ENCODE peak calls at places on chromosomes 6 and 20, in six cellular contexts. C is tibial artery, M is heart left ventricle, L is small intestine, N is endodermal cell, K is Peyer's patch. G is an unnamed sample.

GRCh38 chr6:143060806-143061596 is at the start of gene AIG1:
- DNase-seq in C (peak; percentile 61), M (no peak), L (no peak), N (peak; percentile 87), K (peak; percentile 88), G (peak; percentile 87)

GRCh38 chr6:129353067-129353466 is 356.9 kb downstream of the ARHGAP18 start:
- DNase-seq in C (no peak), M (peak; percentile 71), L (peak; percentile 23), N (no peak), K (peak; percentile 54), G (no peak)

GRCh38 chr6:593907-594212 is 63.0 kb downstream of the HUS1B start:
- DNase-seq in C (no peak), M (no peak), L (no peak), N (peak; percentile 88), K (no peak), G (no peak)

GRCh38 chr20:965956-966355 is 36.2 kb downstream of the RSPO4 start:
- DNase-seq in C (no peak), M (no peak), L (no peak), N (no peak), K (no peak), G (no peak)

GRCh38 chr6:45946352-45946751 is 69.3 kb downstream of the CLIC5 start:
- DNase-seq in C (peak; percentile 32), M (peak; percentile 69), L (no peak), N (peak; percentile 81), K (no peak), G (no peak)

GRCh38 chr20:13322621-13323020 is 101.5 kb downstream of the ISM1 start:
- DNase-seq in C (no peak), M (no peak), L (no peak), N (peak; percentile 84), K (no peak), G (no peak)

GRCh38 chr6:105909084-105909483 is 177.1 kb upstream of the PRDM1 start:
- DNase-seq in C (peak; percentile 49), M (peak; percentile 36), L (no peak), N (no peak), K (no peak), G (no peak)

GRCh38 chr6:47651505-47651944 is 46.9 kb upstream of the ADGRF4 start:
- DNase-seq in C (no peak), M (no peak), L (no peak), N (no peak), K (no peak), G (no peak)

GRCh38 chr20:23244207-23244915 is 106.2 kb upstream of the NXT1 start:
- DNase-seq in C (no peak), M (no peak), L (no peak), N (no peak), K (no peak), G (peak; percentile 42)

GRCh38 chr20:6034134-6034969 is 19.5 kb downstream of the LRRN4 start:
- DNase-seq in C (no peak), M (no peak), L (no peak), N (no peak), K (no peak), G (no peak)

GRCh38 chr20:45518282-45518681 is 2.9 kb upstream of the SPINT3 start:
- DNase-seq in C (no peak), M (no peak), L (peak; percentile 44), N (no peak), K (no peak), G (no peak)

GRCh38 chr6:75317503-75318206 is 33.1 kb upstream of the TMEM30A start:
- DNase-seq in C (no peak), M (no peak), L (no peak), N (peak; percentile 55), K (no peak), G (no peak)

GRCh38 chr6:38432479-38432878 is 207.2 kb downstream of the BTBD9 start:
- DNase-seq in C (no peak), M (no peak), L (no peak), N (no peak), K (no peak), G (no peak)

GRCh38 chr6:132931937-132932336 is 117.6 kb downstream of the RPS12 start:
- DNase-seq in C (no peak), M (no peak), L (no peak), N (no peak), K (no peak), G (peak; percentile 25)

GRCh38 chr6:112475083-112475482 is 128.0 kb downstream of the RFPL4B start:
- DNase-seq in C (no peak), M (no peak), L (no peak), N (no peak), K (no peak), G (no peak)

GRCh38 chr6:56445818-56446217 is 196.9 kb downstream of the DST start:
- DNase-seq in C (no peak), M (no peak), L (no peak), N (no peak), K (no peak), G (no peak)

GRCh38 chr6:56448056-56448455 is 194.6 kb downstream of the DST start:
- DNase-seq in C (no peak), M (no peak), L (no peak), N (no peak), K (no peak), G (no peak)

GRCh38 chr6:56444855-56445254 is 197.5 kb upstream of the COL21A1 start:
- DNase-seq in C (no peak), M (no peak), L (no peak), N (no peak), K (no peak), G (no peak)

GRCh38 chr6:56450882-56451739 is 191.6 kb downstream of the DST start:
- DNase-seq in C (peak; percentile 52), M (peak; percentile 83), L (no peak), N (no peak), K (no peak), G (peak; percentile 79)

DNA sequence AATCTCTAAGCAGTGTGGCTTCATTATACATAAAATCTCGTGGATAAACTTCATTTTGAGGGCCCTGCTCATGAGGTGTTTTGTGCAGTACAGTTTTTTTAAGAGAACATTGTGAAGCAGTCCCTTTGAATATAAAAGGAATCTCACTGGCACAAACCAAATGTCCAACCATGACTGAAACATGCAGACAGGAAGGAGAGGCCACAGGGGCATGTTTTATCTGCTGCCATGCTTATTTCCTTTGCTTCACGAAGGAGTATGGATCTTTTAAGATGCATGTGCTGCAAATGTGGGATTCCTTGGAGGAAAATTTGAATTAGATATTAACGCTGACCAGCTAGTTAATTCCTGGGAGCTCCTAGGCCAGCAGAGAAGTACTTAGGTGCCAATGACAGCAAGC is 192.3 kb downstream of the DST start:
- DNase-seq in C (no peak), M (no peak), L (no peak), N (no peak), K (no peak), G (no peak)
- H3K27ac ChIP-seq in C (peak overlapping the region; percentile 39), M (peak overlapping the region; percentile 72), L (no peak overlapping the region), N (no peak overlapping the region), K (no peak overlapping the region), G (peak overlapping the region; percentile 77)

GRCh38 chr6:24780206-24780605 is 5.5 kb downstream of the GMNN start:
- DNase-seq in C (no peak), M (no peak), L (no peak), N (no peak), K (no peak), G (no peak)
- H3K36me3 ChIP-seq in C (peaks cover 30% of the 10 kb centered on the region), M (peaks cover 22% of the 10 kb centered on the region), L (peaks cover 2% of the 10 kb centered on the region), N (peaks cover 61% of the 10 kb centered on the region), K (no peaks in the 10 kb centered on the region), G (no peaks in the 10 kb centered on the region)

GRCh38 chr6:33768644-33769120 is 20.2 kb downstream of the LEMD2 start:
- DNase-seq in C (peak; percentile 83), M (peak; percentile 80), L (peak; percentile 78), N (peak; percentile 96), K (peak; percentile 86), G (peak; percentile 83)
- H3K27ac ChIP-seq in C (no peak overlapping the region), M (no peak overlapping the region), L (no peak overlapping the region), N (no peak overlapping the region), K (no peak overlapping the region), G (no peak overlapping the region)

DNA sequence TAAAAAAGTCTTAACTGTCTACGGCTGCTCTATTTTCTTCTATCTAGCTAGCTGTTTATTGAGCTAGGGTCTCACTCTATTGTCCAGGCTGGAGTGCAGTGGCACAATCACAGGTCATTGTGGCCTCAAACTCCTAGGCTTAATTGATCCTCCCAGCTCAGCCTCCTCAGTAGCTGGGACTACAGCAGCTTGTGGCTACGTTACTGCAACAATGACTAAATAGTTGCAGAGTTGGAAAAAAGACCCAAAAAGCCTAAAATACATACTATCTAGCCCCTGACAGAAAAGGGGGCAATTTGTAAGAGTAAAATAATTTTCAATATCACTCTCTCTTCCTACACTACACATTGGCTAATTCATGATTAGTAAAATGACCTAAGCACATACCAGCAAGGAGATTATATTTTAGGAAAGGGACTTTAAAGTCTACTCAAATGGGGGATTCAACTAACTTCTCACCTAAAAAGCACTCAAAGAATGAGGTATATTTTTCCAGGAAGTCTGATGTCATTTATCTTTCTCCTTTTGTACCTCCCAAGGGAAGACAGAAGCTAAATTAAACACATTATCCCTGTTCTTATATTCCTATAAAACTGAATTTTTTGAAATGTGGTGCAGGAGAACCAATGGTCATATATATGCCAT is 82.8 kb downstream of the ZMYND8 start:
- DNase-seq in C (no peak), M (no peak), L (no peak), N (no peak), K (no peak), G (no peak)
- H3K36me3 ChIP-seq in C (peaks cover 16% of the 10 kb centered on the region), M (peaks cover 21% of the 10 kb centered on the region), L (no peaks in the 10 kb centered on the region), N (peaks cover 78% of the 10 kb centered on the region), K (no peaks in the 10 kb centered on the region), G (peaks cover 8% of the 10 kb centered on the region)

GRCh38 chr6:25314776-25315175 is 35.6 kb downstream of the CARMIL1 start:
- DNase-seq in C (no peak), M (no peak), L (no peak), N (no peak), K (no peak), G (no peak)

GRCh38 chr6:25315194-25315593 is 36.0 kb downstream of the CARMIL1 start:
- DNase-seq in C (no peak), M (no peak), L (no peak), N (peak; percentile 85), K (no peak), G (no peak)

GRCh38 chr6:25312034-25312620 is 33.0 kb downstream of the CARMIL1 start:
- DNase-seq in C (no peak), M (no peak), L (peak; percentile 26), N (no peak), K (no peak), G (no peak)

GRCh38 chr6:25311251-25311910 is 32.2 kb downstream of the CARMIL1 start:
- DNase-seq in C (no peak), M (no peak), L (peak; percentile 77), N (peak; percentile 63), K (no peak), G (no peak)

DNA sequence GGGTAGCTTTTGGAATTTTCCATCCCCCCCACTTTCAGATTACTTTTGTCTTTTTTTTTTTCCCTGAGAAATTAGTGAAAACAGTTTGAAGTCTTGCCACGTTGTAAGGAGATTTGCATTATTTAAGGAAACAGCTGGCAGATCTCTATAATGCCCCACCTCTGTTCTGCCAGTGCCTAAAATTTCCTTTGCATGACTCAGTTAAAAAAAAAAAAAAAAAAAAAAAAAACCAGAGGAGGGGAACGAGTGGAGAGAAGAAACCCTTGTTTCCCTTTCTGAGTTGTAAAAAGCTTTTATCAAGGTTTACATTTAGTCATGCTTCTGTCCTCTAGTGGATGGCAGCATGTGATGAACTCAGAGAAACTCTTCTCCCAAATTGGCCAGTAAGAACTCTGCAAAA is 33.5 kb downstream of the CARMIL1 start:
- DNase-seq in C (no peak), M (no peak), L (no peak), N (no peak), K (no peak), G (no peak)
- H3K27ac ChIP-seq in C (peak overlapping the region; percentile 39), M (peak overlapping the region; percentile 53), L (no peak overlapping the region), N (no peak overlapping the region), K (no peak overlapping the region), G (no peak overlapping the region)